ENCODE peak calls at places on chromosomes 12 and 14, in ten cellular contexts. I, Q, W, Z, X, C, H, N, M and Y are unnamed samples.

GRCh38 chr14:24595046-24595808 is 14.3 kb downstream of the GZMH start:
- DNase-seq in I (no peak), Q (no peak), W (no peak), Z (peak), X (no peak), C (no peak), H (no peak), N (no peak), M (no peak), Y (no peak)

GRCh38 chr12:122880668-122881067 is 15.3 kb downstream of the VPS37B start:
- DNase-seq in I (no peak), Q (peak), W (peak), Z (no peak), X (no peak), C (no peak), H (no peak), N (no peak), M (no peak), Y (no peak)

GRCh38 chr12:104279164-104279563 is 24.4 kb upstream of the EID3 start:
- DNase-seq in I (peak), Q (no peak), W (no peak), Z (no peak), X (no peak), C (no peak), H (no peak), N (no peak), M (no peak), Y (no peak)

GRCh38 chr14:81523616-81524015 is 10.0 kb downstream of the SEL1L start:
- DNase-seq in I (no peak), Q (no peak), W (no peak), Z (no peak), X (no peak), C (no peak), H (no peak), N (no peak), M (no peak), Y (no peak)

GRCh38 chr14:53412819-53413664 is 259.9 kb upstream of the DDHD1 start:
- DNase-seq in I (no peak), Q (peak), W (no peak), Z (peak), X (no peak), C (no peak), H (no peak), N (peak), M (no peak), Y (no peak)

GRCh38 chr14:95130545-95130944 is 26.8 kb downstream of the DICER1 start:
- DNase-seq in I (no peak), Q (no peak), W (no peak), Z (no peak), X (no peak), C (no peak), H (no peak), N (no peak), M (no peak), Y (no peak)

GRCh38 chr14:96710060-96710636 is 87.0 kb upstream of the VRK1 start:
- DNase-seq in I (no peak), Q (no peak), W (no peak), Z (no peak), X (no peak), C (no peak), H (no peak), N (no peak), M (no peak), Y (no peak)

GRCh38 chr12:51449569-51450246 is 25.1 kb downstream of the SLC4A8 start:
- DNase-seq in I (no peak), Q (peak), W (no peak), Z (no peak), X (no peak), C (no peak), H (no peak), N (no peak), M (no peak), Y (no peak)

GRCh38 chr12:107415066-107415465 is 270.5 kb upstream of the PWP1 start:
- DNase-seq in I (peak), Q (peak), W (peak), Z (no peak), X (no peak), C (no peak), H (peak), N (no peak), M (no peak), Y (no peak)

GRCh38 chr14:75494898-75495297 is 27.4 kb upstream of the BATF start:
- DNase-seq in I (no peak), Q (no peak), W (no peak), Z (no peak), X (no peak), C (no peak), H (no peak), N (no peak), M (no peak), Y (no peak)

GRCh38 chr12:52044284-52044983 is 6.8 kb upstream of the NR4A1 start:
- DNase-seq in I (peak), Q (no peak), W (peak), Z (no peak), X (peak), C (no peak), H (no peak), N (no peak), M (no peak), Y (no peak)

GRCh38 chr14:79044894-79045624 is 874.9 kb downstream of the NRXN3 start:
- DNase-seq in I (peak), Q (peak), W (peak), Z (peak), X (no peak), C (no peak), H (peak), N (peak), M (no peak), Y (no peak)